ENCODE peak calls at places on chromosomes 2 and 18, in ten cellular contexts. One of them, this sample, is unnamed.

GRCh38 chr2:150271952-150272351 is 215.5 kb downstream of the RND3 start:
- DNase-seq in cardiac fibroblast: peak; percentile 76
- DNase-seq in renal cortical epithelial cell: peak; percentile 83
- DNase-seq in GM23248: peak; percentile 85
- DNase-seq in neural crest cell: no peak
- DNase-seq in HT-29: peak; percentile 22
- DNase-seq in D721Med: no peak
- DNase-seq in K562: no peak
- DNase-seq in GM23338: no peak
- DNase-seq in pancreas: no peak
- DNase-seq in this sample: no peak

GRCh38 chr2:31193806-31194205 is 23.5 kb downstream of the CAPN14 start:
- DNase-seq in cardiac fibroblast: no peak
- DNase-seq in renal cortical epithelial cell: no peak
- DNase-seq in GM23248: no peak
- DNase-seq in neural crest cell: no peak
- DNase-seq in HT-29: no peak
- DNase-seq in D721Med: no peak
- DNase-seq in K562: no peak
- DNase-seq in GM23338: peak; percentile 10
- DNase-seq in pancreas: no peak
- DNase-seq in this sample: no peak

GRCh38 chr2:18740428-18740827 is 151.1 kb upstream of the NT5C1B start:
- DNase-seq in cardiac fibroblast: peak; percentile 54
- DNase-seq in renal cortical epithelial cell: no peak
- DNase-seq in GM23248: no peak
- DNase-seq in neural crest cell: no peak
- DNase-seq in HT-29: no peak
- DNase-seq in D721Med: no peak
- DNase-seq in K562: no peak
- DNase-seq in GM23338: no peak
- DNase-seq in pancreas: no peak
- DNase-seq in this sample: no peak

GRCh38 chr2:184646177-184646576 is 47.8 kb downstream of the ZNF804A start:
- DNase-seq in cardiac fibroblast: peak; percentile 17
- DNase-seq in renal cortical epithelial cell: peak; percentile 87
- DNase-seq in GM23248: peak; percentile 66
- DNase-seq in neural crest cell: no peak
- DNase-seq in HT-29: peak; percentile 33
- DNase-seq in D721Med: no peak
- DNase-seq in K562: no peak
- DNase-seq in GM23338: no peak
- DNase-seq in pancreas: no peak
- DNase-seq in this sample: no peak

GRCh38 chr2:62293490-62294212 is 97.7 kb downstream of the B3GNT2 start:
- DNase-seq in cardiac fibroblast: no peak
- DNase-seq in renal cortical epithelial cell: peak; percentile 98
- DNase-seq in GM23248: no peak
- DNase-seq in neural crest cell: no peak
- DNase-seq in HT-29: peak; percentile 93
- DNase-seq in D721Med: no peak
- DNase-seq in K562: no peak
- DNase-seq in GM23338: peak; percentile 83
- DNase-seq in pancreas: peak; percentile 94
- DNase-seq in this sample: peak; percentile 83

GRCh38 chr2:160491922-160492371 is 1.7 kb downstream of the RBMS1 start:
- DNase-seq in cardiac fibroblast: peak; percentile 86
- DNase-seq in renal cortical epithelial cell: peak; percentile 69
- DNase-seq in GM23248: peak; percentile 89
- DNase-seq in neural crest cell: no peak
- DNase-seq in HT-29: peak; percentile 48
- DNase-seq in D721Med: no peak
- DNase-seq in K562: no peak
- DNase-seq in GM23338: peak; percentile 57
- DNase-seq in pancreas: no peak
- DNase-seq in this sample: peak; percentile 7

GRCh38 chr2:127528487-127528886 is 2.2 kb upstream of the IWS1 start:
- DNase-seq in cardiac fibroblast: no peak
- DNase-seq in renal cortical epithelial cell: no peak
- DNase-seq in GM23248: no peak
- DNase-seq in neural crest cell: no peak
- DNase-seq in HT-29: no peak
- DNase-seq in D721Med: no peak
- DNase-seq in K562: no peak
- DNase-seq in GM23338: peak; percentile 27
- DNase-seq in pancreas: no peak
- DNase-seq in this sample: no peak

GRCh38 chr2:138107288-138107687 is 143.0 kb downstream of the HNMT start:
- DNase-seq in cardiac fibroblast: peak; percentile 70
- DNase-seq in renal cortical epithelial cell: peak; percentile 64
- DNase-seq in GM23248: no peak
- DNase-seq in neural crest cell: no peak
- DNase-seq in HT-29: no peak
- DNase-seq in D721Med: no peak
- DNase-seq in K562: no peak
- DNase-seq in GM23338: no peak
- DNase-seq in pancreas: no peak
- DNase-seq in this sample: no peak

GRCh38 chr2:54871457-54872103 is 148.1 kb downstream of the EML6 start:
- DNase-seq in cardiac fibroblast: peak; percentile 48
- DNase-seq in renal cortical epithelial cell: no peak
- DNase-seq in GM23248: peak; percentile 52
- DNase-seq in neural crest cell: no peak
- DNase-seq in HT-29: no peak
- DNase-seq in D721Med: no peak
- DNase-seq in K562: no peak
- DNase-seq in GM23338: no peak
- DNase-seq in pancreas: no peak
- DNase-seq in this sample: no peak

GRCh38 chr18:33838084-33838483 is 260.1 kb downstream of the ASXL3 start:
- DNase-seq in cardiac fibroblast: no peak
- DNase-seq in renal cortical epithelial cell: no peak
- DNase-seq in GM23248: no peak
- DNase-seq in neural crest cell: no peak
- DNase-seq in HT-29: no peak
- DNase-seq in D721Med: no peak
- DNase-seq in K562: no peak
- DNase-seq in GM23338: no peak
- DNase-seq in pancreas: no peak
- DNase-seq in this sample: no peak

GRCh38 chr18:49021433-49022129 is 70.8 kb upstream of the SMAD7 start:
- DNase-seq in cardiac fibroblast: peak; percentile 56
- DNase-seq in renal cortical epithelial cell: peak; percentile 46
- DNase-seq in GM23248: peak; percentile 61
- DNase-seq in neural crest cell: no peak
- DNase-seq in HT-29: peak; percentile 78
- DNase-seq in D721Med: no peak
- DNase-seq in K562: peak; percentile 45
- DNase-seq in GM23338: peak; percentile 92
- DNase-seq in pancreas: peak; percentile 81
- DNase-seq in this sample: no peak

GRCh38 chr2:201931955-201932354 is 101.7 kb upstream of the FZD7 start:
- DNase-seq in cardiac fibroblast: peak; percentile 11
- DNase-seq in renal cortical epithelial cell: peak; percentile 87
- DNase-seq in GM23248: peak; percentile 94
- DNase-seq in neural crest cell: no peak
- DNase-seq in HT-29: no peak
- DNase-seq in D721Med: no peak
- DNase-seq in K562: no peak
- DNase-seq in GM23338: no peak
- DNase-seq in pancreas: no peak
- DNase-seq in this sample: no peak

GRCh38 chr18:12990128-12990485 is 1.1 kb upstream of the CEP192 start:
- DNase-seq in cardiac fibroblast: no peak
- DNase-seq in renal cortical epithelial cell: peak; percentile 9
- DNase-seq in GM23248: no peak
- DNase-seq in neural crest cell: no peak
- DNase-seq in HT-29: peak; percentile 5
- DNase-seq in D721Med: no peak
- DNase-seq in K562: no peak
- DNase-seq in GM23338: no peak
- DNase-seq in pancreas: no peak
- DNase-seq in this sample: no peak

GRCh38 chr2:98487806-98488189 is 43.1 kb downstream of the INPP4A start:
- DNase-seq in cardiac fibroblast: peak; percentile 40
- DNase-seq in renal cortical epithelial cell: no peak
- DNase-seq in GM23248: peak; percentile 28
- DNase-seq in neural crest cell: no peak
- DNase-seq in HT-29: peak; percentile 76
- DNase-seq in D721Med: no peak
- DNase-seq in K562: peak; percentile 46
- DNase-seq in GM23338: peak; percentile 70
- DNase-seq in pancreas: no peak
- DNase-seq in this sample: no peak

GRCh38 chr2:219954331-219954730 is 326.9 kb downstream of the SLC4A3 start:
- DNase-seq in cardiac fibroblast: no peak
- DNase-seq in renal cortical epithelial cell: no peak
- DNase-seq in GM23248: peak; percentile 46
- DNase-seq in neural crest cell: no peak
- DNase-seq in HT-29: no peak
- DNase-seq in D721Med: no peak
- DNase-seq in K562: no peak
- DNase-seq in GM23338: no peak
- DNase-seq in pancreas: no peak
- DNase-seq in this sample: no peak

GRCh38 chr2:178266445-178266844 is 72.1 kb downstream of the OSBPL6 start:
- DNase-seq in cardiac fibroblast: no peak
- DNase-seq in renal cortical epithelial cell: no peak
- DNase-seq in GM23248: no peak
- DNase-seq in neural crest cell: no peak
- DNase-seq in HT-29: no peak
- DNase-seq in D721Med: no peak
- DNase-seq in K562: no peak
- DNase-seq in GM23338: no peak
- DNase-seq in pancreas: no peak
- DNase-seq in this sample: no peak

GRCh38 chr2:45103351-45104145 is 94.3 kb upstream of the SIX2 start:
- DNase-seq in cardiac fibroblast: no peak
- DNase-seq in renal cortical epithelial cell: no peak
- DNase-seq in GM23248: no peak
- DNase-seq in neural crest cell: no peak
- DNase-seq in HT-29: no peak
- DNase-seq in D721Med: no peak
- DNase-seq in K562: no peak
- DNase-seq in GM23338: no peak
- DNase-seq in pancreas: no peak
- DNase-seq in this sample: no peak

GRCh38 chr2:236568068-236568921 is 1.3 kb upstream of the ACKR3 start:
- DNase-seq in cardiac fibroblast: peak; percentile 5
- DNase-seq in renal cortical epithelial cell: no peak
- DNase-seq in GM23248: peak; percentile 63
- DNase-seq in neural crest cell: peak; percentile 34
- DNase-seq in HT-29: no peak
- DNase-seq in D721Med: no peak
- DNase-seq in K562: no peak
- DNase-seq in GM23338: peak; percentile 51
- DNase-seq in pancreas: no peak
- DNase-seq in this sample: no peak

This sample was measured in prostate gland.